ENCODE peak calls at places on chromosome 19, in ten cellular contexts. D is T follicular helper cell; N is Peyer's patch; E is kidney tubule cell; V is H54; C is stimulated activated CD4-positive, alpha-beta T cell treated with anti-CD3 and anti-CD28 coated beads, Interleukin-4, amount 100 ng/mL, for 1 hour; Y is NB4; A is activated CD4-positive, alpha-beta T cell treated with anti-CD3 and anti-CD28 coated beads, Interleukin-2, amount 50 U/mL, for 24 hours; I is fibroblast of gingiva; F is NCI-H446. M is an unnamed sample.

GRCh38 chr19:15614507-15615379 is at the start of gene CYP4F8:
- DNase-seq in C (no peak), V (no peak), N (no peak), F (no peak), E (no peak), A (no peak), D (no peak), Y (no peak), I (no peak), M (no peak)

GRCh38 chr19:45456500-45456815 is 11.3 kb upstream of the FOSB start:
- DNase-seq in V (no peak), N (no peak), I (no peak), A (no peak), D (no peak), Y (no peak), E (no peak), F (no peak), C (no peak), M (no peak)

GRCh38 chr19:51593969-51594773 is 23.1 kb downstream of the ZNF175 start:
- DNase-seq in I (peak), N (peak), F (peak), V (peak), C (peak), E (peak), D (peak), A (peak), Y (peak), M (peak)

GRCh38 chr19:33245948-33246728 is 20.5 kb upstream of the SLC7A10 start:
- DNase-seq in F (peak), Y (peak), C (no peak), V (no peak), E (no peak), N (no peak), D (no peak), I (no peak), A (no peak), M (no peak)

GRCh38 chr19:28466107-28467045 is 746.6 kb downstream of the UQCRFS1 start:
- DNase-seq in V (peak), A (peak), D (peak), N (peak), F (peak), E (peak), C (peak), I (peak), Y (peak), M (peak)

GRCh38 chr19:46760363-46760762 is 14.1 kb upstream of the STRN4 start:
- DNase-seq in F (no peak), V (no peak), N (no peak), I (no peak), A (no peak), D (no peak), E (no peak), C (no peak), Y (no peak), M (no peak)

GRCh38 chr19:14563590-14563926 is 8.3 kb downstream of the NDUFB7 start:
- DNase-seq in C (no peak), V (no peak), Y (no peak), N (no peak), F (no peak), E (no peak), A (no peak), I (no peak), D (no peak), M (no peak)

GRCh38 chr19:5355076-5355475 is 14.5 kb upstream of the PTPRS start:
- DNase-seq in E (no peak), A (no peak), I (no peak), N (no peak), C (no peak), D (no peak), V (no peak), Y (no peak), F (no peak), M (no peak)

GRCh38 chr19:57406516-57407123 is 4.3 kb upstream of the ZNF17 start:
- DNase-seq in Y (peak), A (peak), D (peak), F (no peak), C (peak), I (peak), N (peak), V (peak), E (peak), M (peak)

GRCh38 chr19:15199652-15200574 is 882 bp downstream of the NOTCH3 start:
- DNase-seq in Y (no peak), I (no peak), C (no peak), E (no peak), F (no peak), D (no peak), A (no peak), V (peak), N (no peak), M (peak)

GRCh38 chr19:5365905-5366304 is 25.3 kb upstream of the PTPRS start:
- DNase-seq in I (no peak), A (no peak), N (no peak), V (no peak), Y (no peak), E (no peak), F (no peak), C (no peak), D (no peak), M (no peak)

GRCh38 chr19:28541602-28542393 is 671.2 kb downstream of the UQCRFS1 start:
- DNase-seq in Y (no peak), D (no peak), I (no peak), N (no peak), E (no peak), A (no peak), V (no peak), C (no peak), F (no peak), M (no peak)

GRCh38 chr19:45613926-45614725 is 12.1 kb upstream of the GPR4 start:
- DNase-seq in F (no peak), N (peak), I (peak), C (peak), E (peak), Y (peak), A (peak), V (peak), D (no peak), M (peak)

GRCh38 chr19:28045621-28046020 is 1167.3 kb downstream of the UQCRFS1 start:
- DNase-seq in N (no peak), I (no peak), D (no peak), C (no peak), A (no peak), F (no peak), E (no peak), V (no peak), Y (no peak), M (no peak)

GRCh38 chr19:51084505-51084904 is 1.8 kb upstream of the KLK14 start:
- DNase-seq in A (no peak), V (no peak), D (no peak), I (no peak), Y (no peak), F (no peak), C (no peak), N (no peak), E (no peak), M (no peak)

GRCh38 chr19:18453269-18454024 is 15.5 kb upstream of the ISYNA1 start:
- DNase-seq in I (peak), D (no peak), F (no peak), A (no peak), E (no peak), Y (no peak), V (no peak), N (no peak), C (no peak), M (no peak)

GRCh38 chr19:11861301-11861700 is 12.8 kb downstream of the ZNF439 start:
- DNase-seq in F (no peak), V (no peak), A (no peak), Y (no peak), E (no peak), N (no peak), D (no peak), C (no peak), I (no peak), M (no peak)

GRCh38 chr19:39409207-39409885 is 2.7 kb downstream of the ZFP36 start:
- DNase-seq in D (peak), Y (peak), A (peak), I (peak), N (peak), V (peak), E (peak), C (peak), F (peak), M (peak)

GRCh38 chr19:18514800-18515682 is 6.8 kb downstream of the ELL start:
- DNase-seq in C (no peak), I (peak), D (no peak), E (peak), Y (peak), A (no peak), F (no peak), V (peak), N (peak), M (no peak)

GRCh38 chr19:1410136-1410786 is 2.9 kb downstream of the DAZAP1 start:
- DNase-seq in I (no peak), A (no peak), N (no peak), V (no peak), E (peak), F (no peak), C (no peak), Y (no peak), D (no peak), M (no peak)

GRCh38 chr19:1671716-1672037 is 19.3 kb upstream of the TCF3 start:
- DNase-seq in V (no peak), D (no peak), N (no peak), C (no peak), Y (peak), E (no peak), A (no peak), I (no peak), F (no peak), M (no peak)